ENCODE peak calls at places on chromosome 16, in ten cellular contexts. One of them, this sample, is unnamed.

GRCh38 chr16:84482001-84482891 is 22.2 kb downstream of the MEAK7 start:
- DNase-seq in hepatic stellate cell: no peak
- DNase-seq in prostate gland: no peak
- DNase-seq in stimulated activated CD8-positive, alpha-beta memory T cell treated with anti-CD3 and anti-CD28 coated beads, Interleukin-15, amount 100 ng/mL, for 24 hours: no peak
- DNase-seq in T-helper 1 cell: no peak
- DNase-seq in H7: peak; percentile 31
- DNase-seq in HCT116: no peak
- DNase-seq in stimulated activated CD4-positive, alpha-beta T cell treated with anti-CD3 and anti-CD28 coated beads, TNF-alpha, amount 100 ng/mL, for 24 hours: no peak
- DNase-seq in transverse colon: no peak
- DNase-seq in ascending aorta: no peak
- DNase-seq in this sample: no peak

GRCh38 chr16:72203401-72203800 is 31.4 kb upstream of the PMFBP1 start:
- DNase-seq in hepatic stellate cell: no peak
- DNase-seq in prostate gland: no peak
- DNase-seq in stimulated activated CD8-positive, alpha-beta memory T cell treated with anti-CD3 and anti-CD28 coated beads, Interleukin-15, amount 100 ng/mL, for 24 hours: no peak
- DNase-seq in T-helper 1 cell: no peak
- DNase-seq in H7: no peak
- DNase-seq in HCT116: no peak
- DNase-seq in stimulated activated CD4-positive, alpha-beta T cell treated with anti-CD3 and anti-CD28 coated beads, TNF-alpha, amount 100 ng/mL, for 24 hours: no peak
- DNase-seq in transverse colon: peak; percentile 9
- DNase-seq in ascending aorta: peak; percentile 16
- DNase-seq in this sample: peak; percentile 37

GRCh38 chr16:27315333-27316037 is 1.7 kb downstream of the IL4R start:
- DNase-seq in hepatic stellate cell: peak; percentile 60
- DNase-seq in prostate gland: peak; percentile 35
- DNase-seq in stimulated activated CD8-positive, alpha-beta memory T cell treated with anti-CD3 and anti-CD28 coated beads, Interleukin-15, amount 100 ng/mL, for 24 hours: no peak
- DNase-seq in T-helper 1 cell: peak; percentile 29
- DNase-seq in H7: peak; percentile 60
- DNase-seq in HCT116: peak; percentile 43
- DNase-seq in stimulated activated CD4-positive, alpha-beta T cell treated with anti-CD3 and anti-CD28 coated beads, TNF-alpha, amount 100 ng/mL, for 24 hours: no peak
- DNase-seq in transverse colon: peak; percentile 60
- DNase-seq in ascending aorta: peak; percentile 23
- DNase-seq in this sample: no peak

GRCh38 chr16:78505544-78506371 is 406.3 kb downstream of the WWOX start:
- DNase-seq in hepatic stellate cell: peak; percentile 12
- DNase-seq in prostate gland: no peak
- DNase-seq in stimulated activated CD8-positive, alpha-beta memory T cell treated with anti-CD3 and anti-CD28 coated beads, Interleukin-15, amount 100 ng/mL, for 24 hours: no peak
- DNase-seq in T-helper 1 cell: no peak
- DNase-seq in H7: peak; percentile 47
- DNase-seq in HCT116: no peak
- DNase-seq in stimulated activated CD4-positive, alpha-beta T cell treated with anti-CD3 and anti-CD28 coated beads, TNF-alpha, amount 100 ng/mL, for 24 hours: no peak
- DNase-seq in transverse colon: peak; percentile 30
- DNase-seq in ascending aorta: no peak
- DNase-seq in this sample: no peak

GRCh38 chr16:337975-338575 is 14.4 kb downstream of the AXIN1 start:
- DNase-seq in hepatic stellate cell: no peak
- DNase-seq in prostate gland: no peak
- DNase-seq in stimulated activated CD8-positive, alpha-beta memory T cell treated with anti-CD3 and anti-CD28 coated beads, Interleukin-15, amount 100 ng/mL, for 24 hours: no peak
- DNase-seq in T-helper 1 cell: no peak
- DNase-seq in H7: no peak
- DNase-seq in HCT116: no peak
- DNase-seq in stimulated activated CD4-positive, alpha-beta T cell treated with anti-CD3 and anti-CD28 coated beads, TNF-alpha, amount 100 ng/mL, for 24 hours: no peak
- DNase-seq in transverse colon: no peak
- DNase-seq in ascending aorta: no peak
- DNase-seq in this sample: no peak

GRCh38 chr16:5056347-5056746 is 9.4 kb downstream of the C16orf89 start:
- DNase-seq in hepatic stellate cell: no peak
- DNase-seq in prostate gland: no peak
- DNase-seq in stimulated activated CD8-positive, alpha-beta memory T cell treated with anti-CD3 and anti-CD28 coated beads, Interleukin-15, amount 100 ng/mL, for 24 hours: peak; percentile 8
- DNase-seq in T-helper 1 cell: no peak
- DNase-seq in H7: peak; percentile 91
- DNase-seq in HCT116: peak; percentile 37
- DNase-seq in stimulated activated CD4-positive, alpha-beta T cell treated with anti-CD3 and anti-CD28 coated beads, TNF-alpha, amount 100 ng/mL, for 24 hours: no peak
- DNase-seq in transverse colon: peak; percentile 41
- DNase-seq in ascending aorta: no peak
- DNase-seq in this sample: peak; percentile 63

GRCh38 chr16:22373662-22374310 is 633 bp downstream of the CDR2 start:
- DNase-seq in hepatic stellate cell: peak; percentile 19
- DNase-seq in prostate gland: peak; percentile 41
- DNase-seq in stimulated activated CD8-positive, alpha-beta memory T cell treated with anti-CD3 and anti-CD28 coated beads, Interleukin-15, amount 100 ng/mL, for 24 hours: peak; percentile 23
- DNase-seq in T-helper 1 cell: peak; percentile 16
- DNase-seq in H7: peak; percentile 55
- DNase-seq in HCT116: no peak
- DNase-seq in stimulated activated CD4-positive, alpha-beta T cell treated with anti-CD3 and anti-CD28 coated beads, TNF-alpha, amount 100 ng/mL, for 24 hours: no peak
- DNase-seq in transverse colon: peak; percentile 52
- DNase-seq in ascending aorta: no peak
- DNase-seq in this sample: peak; percentile 47

GRCh38 chr16:48862087-48862532 is 252.1 kb upstream of the N4BP1 start:
- DNase-seq in hepatic stellate cell: no peak
- DNase-seq in prostate gland: no peak
- DNase-seq in stimulated activated CD8-positive, alpha-beta memory T cell treated with anti-CD3 and anti-CD28 coated beads, Interleukin-15, amount 100 ng/mL, for 24 hours: no peak
- DNase-seq in T-helper 1 cell: no peak
- DNase-seq in H7: peak; percentile 51
- DNase-seq in HCT116: peak; percentile 7
- DNase-seq in stimulated activated CD4-positive, alpha-beta T cell treated with anti-CD3 and anti-CD28 coated beads, TNF-alpha, amount 100 ng/mL, for 24 hours: no peak
- DNase-seq in transverse colon: peak; percentile 8
- DNase-seq in ascending aorta: no peak
- DNase-seq in this sample: no peak

GRCh38 chr16:9797306-9797705 is 384.9 kb downstream of the GRIN2A start:
- DNase-seq in hepatic stellate cell: peak; percentile 4
- DNase-seq in prostate gland: no peak
- DNase-seq in stimulated activated CD8-positive, alpha-beta memory T cell treated with anti-CD3 and anti-CD28 coated beads, Interleukin-15, amount 100 ng/mL, for 24 hours: no peak
- DNase-seq in T-helper 1 cell: no peak
- DNase-seq in H7: no peak
- DNase-seq in HCT116: no peak
- DNase-seq in stimulated activated CD4-positive, alpha-beta T cell treated with anti-CD3 and anti-CD28 coated beads, TNF-alpha, amount 100 ng/mL, for 24 hours: no peak
- DNase-seq in transverse colon: no peak
- DNase-seq in ascending aorta: no peak
- DNase-seq in this sample: no peak

GRCh38 chr16:31080756-31081419 is 6.7 kb downstream of the ZNF646 start:
- DNase-seq in hepatic stellate cell: no peak
- DNase-seq in prostate gland: no peak
- DNase-seq in stimulated activated CD8-positive, alpha-beta memory T cell treated with anti-CD3 and anti-CD28 coated beads, Interleukin-15, amount 100 ng/mL, for 24 hours: no peak
- DNase-seq in T-helper 1 cell: no peak
- DNase-seq in H7: peak; percentile 52
- DNase-seq in HCT116: no peak
- DNase-seq in stimulated activated CD4-positive, alpha-beta T cell treated with anti-CD3 and anti-CD28 coated beads, TNF-alpha, amount 100 ng/mL, for 24 hours: no peak
- DNase-seq in transverse colon: no peak
- DNase-seq in ascending aorta: no peak
- DNase-seq in this sample: no peak

GRCh38 chr16:85429776-85430522 is 183.2 kb upstream of the GSE1 start:
- DNase-seq in hepatic stellate cell: no peak
- DNase-seq in prostate gland: no peak
- DNase-seq in stimulated activated CD8-positive, alpha-beta memory T cell treated with anti-CD3 and anti-CD28 coated beads, Interleukin-15, amount 100 ng/mL, for 24 hours: no peak
- DNase-seq in T-helper 1 cell: no peak
- DNase-seq in H7: no peak
- DNase-seq in HCT116: no peak
- DNase-seq in stimulated activated CD4-positive, alpha-beta T cell treated with anti-CD3 and anti-CD28 coated beads, TNF-alpha, amount 100 ng/mL, for 24 hours: no peak
- DNase-seq in transverse colon: no peak
- DNase-seq in ascending aorta: no peak
- DNase-seq in this sample: no peak

GRCh38 chr16:79954920-79955705 is 354.6 kb upstream of the MAF start:
- DNase-seq in hepatic stellate cell: no peak
- DNase-seq in prostate gland: no peak
- DNase-seq in stimulated activated CD8-positive, alpha-beta memory T cell treated with anti-CD3 and anti-CD28 coated beads, Interleukin-15, amount 100 ng/mL, for 24 hours: no peak
- DNase-seq in T-helper 1 cell: no peak
- DNase-seq in H7: no peak
- DNase-seq in HCT116: no peak
- DNase-seq in stimulated activated CD4-positive, alpha-beta T cell treated with anti-CD3 and anti-CD28 coated beads, TNF-alpha, amount 100 ng/mL, for 24 hours: no peak
- DNase-seq in transverse colon: no peak
- DNase-seq in ascending aorta: no peak
- DNase-seq in this sample: no peak

GRCh38 chr16:50185005-50185505 is 31.9 kb downstream of the TENT4B start:
- DNase-seq in hepatic stellate cell: no peak
- DNase-seq in prostate gland: no peak
- DNase-seq in stimulated activated CD8-positive, alpha-beta memory T cell treated with anti-CD3 and anti-CD28 coated beads, Interleukin-15, amount 100 ng/mL, for 24 hours: no peak
- DNase-seq in T-helper 1 cell: no peak
- DNase-seq in H7: no peak
- DNase-seq in HCT116: no peak
- DNase-seq in stimulated activated CD4-positive, alpha-beta T cell treated with anti-CD3 and anti-CD28 coated beads, TNF-alpha, amount 100 ng/mL, for 24 hours: no peak
- DNase-seq in transverse colon: no peak
- DNase-seq in ascending aorta: no peak
- DNase-seq in this sample: no peak

GRCh38 chr16:16982614-16983013 is 488.1 kb downstream of the XYLT1 start:
- DNase-seq in hepatic stellate cell: no peak
- DNase-seq in prostate gland: no peak
- DNase-seq in stimulated activated CD8-positive, alpha-beta memory T cell treated with anti-CD3 and anti-CD28 coated beads, Interleukin-15, amount 100 ng/mL, for 24 hours: no peak
- DNase-seq in T-helper 1 cell: no peak
- DNase-seq in H7: no peak
- DNase-seq in HCT116: no peak
- DNase-seq in stimulated activated CD4-positive, alpha-beta T cell treated with anti-CD3 and anti-CD28 coated beads, TNF-alpha, amount 100 ng/mL, for 24 hours: no peak
- DNase-seq in transverse colon: no peak
- DNase-seq in ascending aorta: no peak
- DNase-seq in this sample: no peak

GRCh38 chr16:19136549-19137196 is 22.9 kb downstream of the ITPRIPL2 start:
- DNase-seq in hepatic stellate cell: no peak
- DNase-seq in prostate gland: no peak
- DNase-seq in stimulated activated CD8-positive, alpha-beta memory T cell treated with anti-CD3 and anti-CD28 coated beads, Interleukin-15, amount 100 ng/mL, for 24 hours: no peak
- DNase-seq in T-helper 1 cell: no peak
- DNase-seq in H7: no peak
- DNase-seq in HCT116: no peak
- DNase-seq in stimulated activated CD4-positive, alpha-beta T cell treated with anti-CD3 and anti-CD28 coated beads, TNF-alpha, amount 100 ng/mL, for 24 hours: no peak
- DNase-seq in transverse colon: peak; percentile 36
- DNase-seq in ascending aorta: no peak
- DNase-seq in this sample: no peak

GRCh38 chr16:62079236-62079635 is 43.0 kb upstream of the CDH8 start:
- DNase-seq in hepatic stellate cell: no peak
- DNase-seq in prostate gland: no peak
- DNase-seq in stimulated activated CD8-positive, alpha-beta memory T cell treated with anti-CD3 and anti-CD28 coated beads, Interleukin-15, amount 100 ng/mL, for 24 hours: no peak
- DNase-seq in T-helper 1 cell: no peak
- DNase-seq in H7: no peak
- DNase-seq in HCT116: no peak
- DNase-seq in stimulated activated CD4-positive, alpha-beta T cell treated with anti-CD3 and anti-CD28 coated beads, TNF-alpha, amount 100 ng/mL, for 24 hours: no peak
- DNase-seq in transverse colon: no peak
- DNase-seq in ascending aorta: no peak
- DNase-seq in this sample: peak; percentile 65

GRCh38 chr16:74455213-74455612 is 33.9 kb upstream of the CLEC18B start:
- DNase-seq in hepatic stellate cell: no peak
- DNase-seq in prostate gland: no peak
- DNase-seq in stimulated activated CD8-positive, alpha-beta memory T cell treated with anti-CD3 and anti-CD28 coated beads, Interleukin-15, amount 100 ng/mL, for 24 hours: no peak
- DNase-seq in T-helper 1 cell: no peak
- DNase-seq in H7: no peak
- DNase-seq in HCT116: no peak
- DNase-seq in stimulated activated CD4-positive, alpha-beta T cell treated with anti-CD3 and anti-CD28 coated beads, TNF-alpha, amount 100 ng/mL, for 24 hours: no peak
- DNase-seq in transverse colon: no peak
- DNase-seq in ascending aorta: no peak
- DNase-seq in this sample: no peak

GRCh38 chr16:89922477-89922883 is 662 bp upstream of the TUBB3 start:
- DNase-seq in hepatic stellate cell: peak; percentile 95
- DNase-seq in prostate gland: no peak
- DNase-seq in stimulated activated CD8-positive, alpha-beta memory T cell treated with anti-CD3 and anti-CD28 coated beads, Interleukin-15, amount 100 ng/mL, for 24 hours: no peak
- DNase-seq in T-helper 1 cell: no peak
- DNase-seq in H7: peak; percentile 84
- DNase-seq in HCT116: peak; percentile 82
- DNase-seq in stimulated activated CD4-positive, alpha-beta T cell treated with anti-CD3 and anti-CD28 coated beads, TNF-alpha, amount 100 ng/mL, for 24 hours: no peak
- DNase-seq in transverse colon: peak; percentile 66
- DNase-seq in ascending aorta: peak; percentile 86
- DNase-seq in this sample: peak; percentile 81

GRCh38 chr16:67164599-67165061 is at the start of gene HSF4:
- DNase-seq in hepatic stellate cell: no peak
- DNase-seq in prostate gland: peak; percentile 34
- DNase-seq in stimulated activated CD8-positive, alpha-beta memory T cell treated with anti-CD3 and anti-CD28 coated beads, Interleukin-15, amount 100 ng/mL, for 24 hours: no peak
- DNase-seq in T-helper 1 cell: no peak
- DNase-seq in H7: peak; percentile 90
- DNase-seq in HCT116: no peak
- DNase-seq in stimulated activated CD4-positive, alpha-beta T cell treated with anti-CD3 and anti-CD28 coated beads, TNF-alpha, amount 100 ng/mL, for 24 hours: no peak
- DNase-seq in transverse colon: peak; percentile 79
- DNase-seq in ascending aorta: no peak
- DNase-seq in this sample: no peak

GRCh38 chr16:17312100-17312732 is 158.5 kb downstream of the XYLT1 start:
- DNase-seq in hepatic stellate cell: no peak
- DNase-seq in prostate gland: peak; percentile 69
- DNase-seq in stimulated activated CD8-positive, alpha-beta memory T cell treated with anti-CD3 and anti-CD28 coated beads, Interleukin-15, amount 100 ng/mL, for 24 hours: no peak
- DNase-seq in T-helper 1 cell: no peak
- DNase-seq in H7: no peak
- DNase-seq in HCT116: peak; percentile 73
- DNase-seq in stimulated activated CD4-positive, alpha-beta T cell treated with anti-CD3 and anti-CD28 coated beads, TNF-alpha, amount 100 ng/mL, for 24 hours: no peak
- DNase-seq in transverse colon: peak; percentile 89
- DNase-seq in ascending aorta: no peak
- DNase-seq in this sample: no peak

GRCh38 chr16:13554020-13554419 is 365.9 kb upstream of the ERCC4 start:
- DNase-seq in hepatic stellate cell: no peak
- DNase-seq in prostate gland: no peak
- DNase-seq in stimulated activated CD8-positive, alpha-beta memory T cell treated with anti-CD3 and anti-CD28 coated beads, Interleukin-15, amount 100 ng/mL, for 24 hours: no peak
- DNase-seq in T-helper 1 cell: no peak
- DNase-seq in H7: no peak
- DNase-seq in HCT116: no peak
- DNase-seq in stimulated activated CD4-positive, alpha-beta T cell treated with anti-CD3 and anti-CD28 coated beads, TNF-alpha, amount 100 ng/mL, for 24 hours: no peak
- DNase-seq in transverse colon: no peak
- DNase-seq in ascending aorta: no peak
- DNase-seq in this sample: no peak

GRCh38 chr16:14337303-14338191 is 266.4 kb downstream of the MRTFB start:
- DNase-seq in hepatic stellate cell: peak; percentile 47
- DNase-seq in prostate gland: peak; percentile 17
- DNase-seq in stimulated activated CD8-positive, alpha-beta memory T cell treated with anti-CD3 and anti-CD28 coated beads, Interleukin-15, amount 100 ng/mL, for 24 hours: no peak
- DNase-seq in T-helper 1 cell: no peak
- DNase-seq in H7: no peak
- DNase-seq in HCT116: no peak
- DNase-seq in stimulated activated CD4-positive, alpha-beta T cell treated with anti-CD3 and anti-CD28 coated beads, TNF-alpha, amount 100 ng/mL, for 24 hours: no peak
- DNase-seq in transverse colon: no peak
- DNase-seq in ascending aorta: no peak
- DNase-seq in this sample: no peak

GRCh38 chr16:87652386-87652785 is 50.1 kb downstream of the JPH3 start:
- DNase-seq in hepatic stellate cell: no peak
- DNase-seq in prostate gland: no peak
- DNase-seq in stimulated activated CD8-positive, alpha-beta memory T cell treated with anti-CD3 and anti-CD28 coated beads, Interleukin-15, amount 100 ng/mL, for 24 hours: no peak
- DNase-seq in T-helper 1 cell: no peak
- DNase-seq in H7: no peak
- DNase-seq in HCT116: no peak
- DNase-seq in stimulated activated CD4-positive, alpha-beta T cell treated with anti-CD3 and anti-CD28 coated beads, TNF-alpha, amount 100 ng/mL, for 24 hours: no peak
- DNase-seq in transverse colon: no peak
- DNase-seq in ascending aorta: no peak
- DNase-seq in this sample: no peak

GRCh38 chr16:56987692-56988091 is 1.7 kb upstream of the NLRC5 start:
- DNase-seq in hepatic stellate cell: no peak
- DNase-seq in prostate gland: no peak
- DNase-seq in stimulated activated CD8-positive, alpha-beta memory T cell treated with anti-CD3 and anti-CD28 coated beads, Interleukin-15, amount 100 ng/mL, for 24 hours: no peak
- DNase-seq in T-helper 1 cell: no peak
- DNase-seq in H7: peak; percentile 18
- DNase-seq in HCT116: no peak
- DNase-seq in stimulated activated CD4-positive, alpha-beta T cell treated with anti-CD3 and anti-CD28 coated beads, TNF-alpha, amount 100 ng/mL, for 24 hours: no peak
- DNase-seq in transverse colon: no peak
- DNase-seq in ascending aorta: no peak
- DNase-seq in this sample: no peak

GRCh38 chr16:7744546-7745294 is 412.1 kb downstream of the RBFOX1 start:
- DNase-seq in hepatic stellate cell: no peak
- DNase-seq in prostate gland: no peak
- DNase-seq in stimulated activated CD8-positive, alpha-beta memory T cell treated with anti-CD3 and anti-CD28 coated beads, Interleukin-15, amount 100 ng/mL, for 24 hours: no peak
- DNase-seq in T-helper 1 cell: no peak
- DNase-seq in H7: no peak
- DNase-seq in HCT116: no peak
- DNase-seq in stimulated activated CD4-positive, alpha-beta T cell treated with anti-CD3 and anti-CD28 coated beads, TNF-alpha, amount 100 ng/mL, for 24 hours: no peak
- DNase-seq in transverse colon: no peak
- DNase-seq in ascending aorta: no peak
- DNase-seq in this sample: no peak

GRCh38 chr16:75065149-75065807 is 51.3 kb downstream of the LDHD start:
- DNase-seq in hepatic stellate cell: no peak
- DNase-seq in prostate gland: peak; percentile 32
- DNase-seq in stimulated activated CD8-positive, alpha-beta memory T cell treated with anti-CD3 and anti-CD28 coated beads, Interleukin-15, amount 100 ng/mL, for 24 hours: no peak
- DNase-seq in T-helper 1 cell: no peak
- DNase-seq in H7: no peak
- DNase-seq in HCT116: no peak
- DNase-seq in stimulated activated CD4-positive, alpha-beta T cell treated with anti-CD3 and anti-CD28 coated beads, TNF-alpha, amount 100 ng/mL, for 24 hours: no peak
- DNase-seq in transverse colon: peak; percentile 53
- DNase-seq in ascending aorta: no peak
- DNase-seq in this sample: no peak